ENCODE peak calls at places on chromosomes 3 and 15, in five cellular contexts. G, O, B, T and C are unnamed samples.
A peak's percentile ranks its signal among the peaks of the same experiment; 100 is the strongest.

GRCh38 chr3:149620291-149621020 is 37.4 kb downstream of the WWTR1 start:
- DNase-seq in G (no peak), O (peak; percentile 82), B (no peak), T (no peak), C (no peak)

GRCh38 chr3:37770336-37770735 is 91.3 kb upstream of the CTDSPL start:
- DNase-seq in G (no peak), O (no peak), B (no peak), T (no peak), C (no peak)

GRCh38 chr15:72285402-72285801 is 13.0 kb upstream of the PARP6 start:
- DNase-seq in G (peak; percentile 58), O (no peak), B (peak; percentile 76), T (no peak), C (no peak)

GRCh38 chr3:33392703-33393125 is 47.5 kb downstream of the UBP1 start:
- DNase-seq in G (no peak), O (no peak), B (no peak), T (no peak), C (no peak)

GRCh38 chr15:50183112-50183794 is 1.3 kb downstream of the SLC27A2 start:
- DNase-seq in G (no peak), O (peak; percentile 40), B (no peak), T (peak; percentile 62), C (no peak)

GRCh38 chr3:148791296-148791695 is 36.3 kb upstream of the CPB1 start:
- DNase-seq in G (no peak), O (no peak), B (no peak), T (no peak), C (no peak)

GRCh38 chr3:56366641-56366984 is 101.7 kb downstream of the ERC2 start:
- DNase-seq in G (no peak), O (no peak), B (no peak), T (no peak), C (no peak)

GRCh38 chr3:52393131-52393807 is 51.6 kb downstream of the SEMA3G start:
- DNase-seq in G (no peak), O (no peak), B (no peak), T (no peak), C (no peak)

GRCh38 chr15:66222273-66223198 is 31.0 kb downstream of the MEGF11 start:
- DNase-seq in G (no peak), O (no peak), B (no peak), T (no peak), C (no peak)

GRCh38 chr3:66532160-66532587 is 31.4 kb upstream of the LRIG1 start:
- DNase-seq in G (peak; percentile 72), O (no peak), B (peak; percentile 89), T (no peak), C (no peak)

GRCh38 chr15:63593705-63594671 is 3.2 kb upstream of the FBXL22 start:
- DNase-seq in G (no peak), O (no peak), B (no peak), T (peak; percentile 21), C (no peak)

GRCh38 chr3:25471081-25471768 is 43.2 kb downstream of the RARB start:
- DNase-seq in G (no peak), O (no peak), B (no peak), T (no peak), C (no peak)

GRCh38 chr3:185815391-185816282 is 9.2 kb downstream of the IGF2BP2 start:
- DNase-seq in G (no peak), O (no peak), B (peak; percentile 42), T (peak; percentile 73), C (no peak)

GRCh38 chr15:26771917-26772587 is 814 bp downstream of the GABRB3 start:
- DNase-seq in G (peak; percentile 27), O (no peak), B (peak; percentile 41), T (no peak), C (no peak)

GRCh38 chr3:187013080-187013838 is 82.9 kb downstream of the ST6GAL1 start:
- DNase-seq in G (no peak), O (no peak), B (no peak), T (no peak), C (no peak)

GRCh38 chr15:36004891-36005508 is 459.0 kb upstream of the DPH6 start:
- DNase-seq in G (no peak), O (no peak), B (no peak), T (no peak), C (no peak)

GRCh38 chr3:136078421-136079364 is 113.2 kb downstream of the PPP2R3A start:
- DNase-seq in G (no peak), O (peak; percentile 41), B (peak; percentile 23), T (peak; percentile 24), C (no peak)

GRCh38 chr3:196670335-196670734 is 30.8 kb downstream of the NRROS start:
- DNase-seq in G (no peak), O (peak; percentile 43), B (no peak), T (no peak), C (no peak)

GRCh38 chr3:136336329-136337100 is 86.4 kb downstream of the PCCB start:
- DNase-seq in G (no peak), O (no peak), B (no peak), T (no peak), C (no peak)

GRCh38 chr3:40173291-40173710 is 136.2 kb upstream of the EIF1B start:
- DNase-seq in G (no peak), O (no peak), B (peak; percentile 9), T (no peak), C (no peak)

GRCh38 chr3:130263708-130264107 is 81.8 kb upstream of the COL6A5 start:
- DNase-seq in G (no peak), O (no peak), B (no peak), T (no peak), C (no peak)

GRCh38 chr3:27451845-27452244 is 32.3 kb downstream of the SLC4A7 start:
- DNase-seq in G (no peak), O (no peak), B (no peak), T (no peak), C (no peak)

GRCh38 chr3:38510631-38511030 is 14.5 kb downstream of the EXOG start:
- DNase-seq in G (no peak), O (no peak), B (no peak), T (no peak), C (no peak)

GRCh38 chr3:99690761-99691369 is 52.5 kb downstream of the COL8A1 start:
- DNase-seq in G (no peak), O (no peak), B (no peak), T (no peak), C (no peak)

GRCh38 chr3:110519066-110519465 is 552.5 kb upstream of the NECTIN3 start:
- DNase-seq in G (no peak), O (no peak), B (no peak), T (no peak), C (no peak)

GRCh38 chr3:171347017-171347979 is 112.9 kb downstream of the TNIK start:
- DNase-seq in G (no peak), O (peak; percentile 44), B (no peak), T (peak; percentile 45), C (no peak)

GRCh38 chr15:69034352-69034751 is 19.9 kb downstream of the NOX5 start:
- DNase-seq in G (no peak), O (no peak), B (no peak), T (no peak), C (no peak)

GRCh38 chr3:192122832-192123594 is 604.3 kb downstream of the FGF12 start:
- DNase-seq in G (no peak), O (no peak), B (peak; percentile 4), T (no peak), C (no peak)

GRCh38 chr15:100463515-100463914 is 65.2 kb downstream of the CERS3 start:
- DNase-seq in G (no peak), O (no peak), B (no peak), T (no peak), C (no peak)

GRCh38 chr15:54082836-54083492 is 104.7 kb downstream of the UNC13C start:
- DNase-seq in G (peak; percentile 69), O (peak; percentile 1), B (peak; percentile 40), T (peak; percentile 9), C (no peak)

GRCh38 chr15:69388259-69388658 is 25.9 kb upstream of the KIF23 start:
- DNase-seq in G (no peak), O (no peak), B (no peak), T (no peak), C (no peak)

GRCh38 chr3:145145461-145145860 is 1015.5 kb downstream of the PLOD2 start:
- DNase-seq in G (no peak), O (no peak), B (no peak), T (no peak), C (no peak)

GRCh38 chr3:188869628-188870027 is 302.1 kb upstream of the TPRG1 start:
- DNase-seq in G (no peak), O (no peak), B (no peak), T (no peak), C (no peak)

GRCh38 chr3:166582231-166582630 is 745.0 kb upstream of the BCHE start:
- DNase-seq in G (no peak), O (no peak), B (no peak), T (no peak), C (no peak)

GRCh38 chr3:112813016-112813415 is 33.6 kb downstream of the CD200R1L start:
- DNase-seq in G (no peak), O (no peak), B (no peak), T (peak; percentile 17), C (no peak)

GRCh38 chr15:73596214-73596613 is 37.0 kb downstream of the NPTN start:
- DNase-seq in G (no peak), O (no peak), B (no peak), T (no peak), C (no peak)

GRCh38 chr15:67068724-67069400 is 3.5 kb downstream of the SMAD3 start:
- DNase-seq in G (no peak), O (peak; percentile 76), B (no peak), T (peak; percentile 69), C (no peak)

GRCh38 chr3:52763466-52763865 is 7.3 kb downstream of the NEK4 start:
- DNase-seq in G (no peak), O (no peak), B (no peak), T (no peak), C (no peak)

GRCh38 chr3:159340877-159341500 is 539.1 kb downstream of the MFSD1 start:
- DNase-seq in G (no peak), O (no peak), B (peak; percentile 48), T (no peak), C (no peak)